ENCODE peak calls at places on chromosomes 11 and 22, in seven cellular contexts. One of them, this sample, is unnamed.

GRCh38 chr11:116412118-116412889 is 360.5 kb downstream of the BUD13 start:
- DNase-seq in CD4-positive, CD25-positive, alpha-beta regulatory T cell: no peak
- DNase-seq in nephron progenitor cell: no peak
- DNase-seq in brain microvascular endothelial cell: no peak
- DNase-seq in adipocyte: no peak
- DNase-seq in EH: no peak
- DNase-seq in AG10803: no peak
- DNase-seq in this sample: no peak

GRCh38 chr11:20203836-20204235 is 43.6 kb upstream of the DBX1 start:
- DNase-seq in adipocyte: no peak
- DNase-seq in AG10803: no peak
- DNase-seq in brain microvascular endothelial cell: no peak
- DNase-seq in nephron progenitor cell: no peak
- DNase-seq in CD4-positive, CD25-positive, alpha-beta regulatory T cell: no peak
- DNase-seq in EH: no peak
- DNase-seq in this sample: no peak

GRCh38 chr11:85089654-85090053 is 537.5 kb downstream of the DLG2 start:
- DNase-seq in nephron progenitor cell: no peak
- DNase-seq in adipocyte: no peak
- DNase-seq in brain microvascular endothelial cell: no peak
- DNase-seq in AG10803: no peak
- DNase-seq in EH: no peak
- DNase-seq in CD4-positive, CD25-positive, alpha-beta regulatory T cell: no peak
- DNase-seq in this sample: no peak

GRCh38 chr11:92787638-92788037 is 181.8 kb upstream of the MTNR1B start:
- DNase-seq in brain microvascular endothelial cell: no peak
- DNase-seq in EH: no peak
- DNase-seq in adipocyte: no peak
- DNase-seq in AG10803: no peak
- DNase-seq in CD4-positive, CD25-positive, alpha-beta regulatory T cell: no peak
- DNase-seq in nephron progenitor cell: no peak
- DNase-seq in this sample: no peak

GRCh38 chr22:20448630-20449029 is 11.0 kb upstream of the SCARF2 start:
- DNase-seq in AG10803: no peak
- DNase-seq in nephron progenitor cell: no peak
- DNase-seq in brain microvascular endothelial cell: no peak
- DNase-seq in EH: peak
- DNase-seq in adipocyte: no peak
- DNase-seq in CD4-positive, CD25-positive, alpha-beta regulatory T cell: no peak
- DNase-seq in this sample: no peak

GRCh38 chr11:95984035-95984434 is 60.1 kb upstream of the MTMR2 start:
- DNase-seq in CD4-positive, CD25-positive, alpha-beta regulatory T cell: no peak
- DNase-seq in AG10803: no peak
- DNase-seq in EH: no peak
- DNase-seq in adipocyte: no peak
- DNase-seq in nephron progenitor cell: no peak
- DNase-seq in brain microvascular endothelial cell: no peak
- DNase-seq in this sample: no peak

GRCh38 chr11:118342503-118343161 is at the start of gene CD3D:
- DNase-seq in brain microvascular endothelial cell: no peak
- DNase-seq in nephron progenitor cell: no peak
- DNase-seq in AG10803: no peak
- DNase-seq in adipocyte: no peak
- DNase-seq in CD4-positive, CD25-positive, alpha-beta regulatory T cell: peak
- DNase-seq in EH: no peak
- DNase-seq in this sample: peak

GRCh38 chr11:15468471-15468870 is 353.7 kb downstream of the INSC start:
- DNase-seq in EH: peak
- DNase-seq in CD4-positive, CD25-positive, alpha-beta regulatory T cell: no peak
- DNase-seq in nephron progenitor cell: no peak
- DNase-seq in adipocyte: peak
- DNase-seq in brain microvascular endothelial cell: peak
- DNase-seq in AG10803: no peak
- DNase-seq in this sample: no peak

GRCh38 chr11:66639066-66639813 is 737 bp downstream of the RBM4 start:
- DNase-seq in CD4-positive, CD25-positive, alpha-beta regulatory T cell: peak
- DNase-seq in AG10803: peak
- DNase-seq in brain microvascular endothelial cell: peak
- DNase-seq in nephron progenitor cell: no peak
- DNase-seq in EH: peak
- DNase-seq in adipocyte: peak
- DNase-seq in this sample: no peak

GRCh38 chr11:46119352-46120216 is 1.7 kb downstream of the PHF21A start:
- DNase-seq in brain microvascular endothelial cell: peak
- DNase-seq in AG10803: peak
- DNase-seq in adipocyte: peak
- DNase-seq in nephron progenitor cell: peak
- DNase-seq in CD4-positive, CD25-positive, alpha-beta regulatory T cell: peak
- DNase-seq in EH: peak
- DNase-seq in this sample: peak

GRCh38 chr22:20523118-20523983 is 15.9 kb downstream of the MED15 start:
- DNase-seq in brain microvascular endothelial cell: peak
- DNase-seq in nephron progenitor cell: no peak
- DNase-seq in adipocyte: peak
- DNase-seq in EH: peak
- DNase-seq in AG10803: peak
- DNase-seq in CD4-positive, CD25-positive, alpha-beta regulatory T cell: no peak
- DNase-seq in this sample: peak

GRCh38 chr11:124801014-124801413 is 808 bp upstream of the MSANTD2 start:
- DNase-seq in brain microvascular endothelial cell: peak
- DNase-seq in CD4-positive, CD25-positive, alpha-beta regulatory T cell: no peak
- DNase-seq in adipocyte: peak
- DNase-seq in AG10803: peak
- DNase-seq in EH: peak
- DNase-seq in nephron progenitor cell: no peak
- DNase-seq in this sample: no peak

GRCh38 chr11:57800444-57801184 is 39.0 kb downstream of the CTNND1 start:
- DNase-seq in brain microvascular endothelial cell: peak
- DNase-seq in nephron progenitor cell: peak
- DNase-seq in CD4-positive, CD25-positive, alpha-beta regulatory T cell: no peak
- DNase-seq in EH: peak
- DNase-seq in adipocyte: peak
- DNase-seq in AG10803: peak
- DNase-seq in this sample: no peak

GRCh38 chr22:48376428-48376827 is 1451.2 kb downstream of the BRD1 start:
- DNase-seq in adipocyte: no peak
- DNase-seq in brain microvascular endothelial cell: no peak
- DNase-seq in EH: no peak
- DNase-seq in nephron progenitor cell: no peak
- DNase-seq in AG10803: no peak
- DNase-seq in CD4-positive, CD25-positive, alpha-beta regulatory T cell: no peak
- DNase-seq in this sample: no peak

GRCh38 chr11:2530855-2531200 is 86.0 kb downstream of the KCNQ1 start:
- DNase-seq in adipocyte: no peak
- DNase-seq in CD4-positive, CD25-positive, alpha-beta regulatory T cell: no peak
- DNase-seq in EH: no peak
- DNase-seq in AG10803: no peak
- DNase-seq in nephron progenitor cell: no peak
- DNase-seq in brain microvascular endothelial cell: no peak
- DNase-seq in this sample: no peak

GRCh38 chr11:80980221-80980620 is 1539.4 kb upstream of the TENM4 start:
- DNase-seq in brain microvascular endothelial cell: peak
- DNase-seq in AG10803: peak
- DNase-seq in adipocyte: no peak
- DNase-seq in CD4-positive, CD25-positive, alpha-beta regulatory T cell: no peak
- DNase-seq in EH: no peak
- DNase-seq in nephron progenitor cell: no peak
- DNase-seq in this sample: no peak

GRCh38 chr22:41074941-41075710 is 17.3 kb upstream of the EP300 start:
- DNase-seq in adipocyte: no peak
- DNase-seq in AG10803: no peak
- DNase-seq in EH: no peak
- DNase-seq in CD4-positive, CD25-positive, alpha-beta regulatory T cell: no peak
- DNase-seq in brain microvascular endothelial cell: no peak
- DNase-seq in nephron progenitor cell: no peak
- DNase-seq in this sample: no peak

GRCh38 chr22:29268511-29269229 is 602 bp downstream of the EWSR1 start:
- DNase-seq in nephron progenitor cell: peak
- DNase-seq in AG10803: peak
- DNase-seq in brain microvascular endothelial cell: peak
- DNase-seq in CD4-positive, CD25-positive, alpha-beta regulatory T cell: no peak
- DNase-seq in EH: peak
- DNase-seq in adipocyte: peak
- DNase-seq in this sample: peak

GRCh38 chr11:19349340-19350025 is 108.7 kb upstream of the E2F8 start:
- DNase-seq in brain microvascular endothelial cell: no peak
- DNase-seq in CD4-positive, CD25-positive, alpha-beta regulatory T cell: no peak
- DNase-seq in EH: peak
- DNase-seq in AG10803: no peak
- DNase-seq in nephron progenitor cell: no peak
- DNase-seq in adipocyte: no peak
- DNase-seq in this sample: no peak

GRCh38 chr22:25716637-25717036 is 25.4 kb upstream of the MYO18B start:
- DNase-seq in nephron progenitor cell: no peak
- DNase-seq in EH: no peak
- DNase-seq in AG10803: no peak
- DNase-seq in brain microvascular endothelial cell: no peak
- DNase-seq in adipocyte: no peak
- DNase-seq in CD4-positive, CD25-positive, alpha-beta regulatory T cell: no peak
- DNase-seq in this sample: no peak

GRCh38 chr11:21560466-21560975 is 632.4 kb upstream of the ANO5 start:
- DNase-seq in adipocyte: no peak
- DNase-seq in brain microvascular endothelial cell: no peak
- DNase-seq in CD4-positive, CD25-positive, alpha-beta regulatory T cell: no peak
- DNase-seq in nephron progenitor cell: no peak
- DNase-seq in AG10803: no peak
- DNase-seq in EH: no peak
- DNase-seq in this sample: no peak

GRCh38 chr11:77175869-77176539 is 48.0 kb downstream of the MYO7A start:
- DNase-seq in AG10803: no peak
- DNase-seq in brain microvascular endothelial cell: no peak
- DNase-seq in CD4-positive, CD25-positive, alpha-beta regulatory T cell: no peak
- DNase-seq in nephron progenitor cell: peak
- DNase-seq in adipocyte: no peak
- DNase-seq in EH: peak
- DNase-seq in this sample: no peak

GRCh38 chr11:103450241-103450640 is 341.0 kb downstream of the DYNC2H1 start:
- DNase-seq in adipocyte: no peak
- DNase-seq in EH: peak
- DNase-seq in CD4-positive, CD25-positive, alpha-beta regulatory T cell: no peak
- DNase-seq in AG10803: no peak
- DNase-seq in nephron progenitor cell: no peak
- DNase-seq in brain microvascular endothelial cell: peak
- DNase-seq in this sample: no peak

GRCh38 chr11:120324932-120325810 is at the start of gene TLCD5:
- DNase-seq in brain microvascular endothelial cell: peak
- DNase-seq in nephron progenitor cell: peak
- DNase-seq in AG10803: peak
- DNase-seq in EH: peak
- DNase-seq in adipocyte: peak
- DNase-seq in CD4-positive, CD25-positive, alpha-beta regulatory T cell: peak
- DNase-seq in this sample: peak

GRCh38 chr11:65777821-65778361 is 2.9 kb downstream of the AP5B1 start:
- DNase-seq in EH: no peak
- DNase-seq in nephron progenitor cell: no peak
- DNase-seq in brain microvascular endothelial cell: no peak
- DNase-seq in adipocyte: no peak
- DNase-seq in AG10803: no peak
- DNase-seq in CD4-positive, CD25-positive, alpha-beta regulatory T cell: no peak
- DNase-seq in this sample: peak

GRCh38 chr11:112255075-112255739 is 5.5 kb downstream of the PLET1 start:
- DNase-seq in EH: peak
- DNase-seq in brain microvascular endothelial cell: peak
- DNase-seq in AG10803: peak
- DNase-seq in CD4-positive, CD25-positive, alpha-beta regulatory T cell: no peak
- DNase-seq in adipocyte: peak
- DNase-seq in nephron progenitor cell: no peak
- DNase-seq in this sample: no peak